ENCODE peak calls at places on chromosomes 7 and 10, in four cellular contexts. N is tibial artery, T is astrocyte of the spinal cord, C is fibroblast of lung. J is an unnamed sample.

GRCh38 chr10:30435068-30435422 is 1.1 kb downstream of the MAP3K8 start:
- DNase-seq in C (peak), T (no peak), N (peak), J (no peak)

GRCh38 chr10:61164458-61165160 is 220.6 kb upstream of the RHOBTB1 start:
- DNase-seq in C (no peak), T (no peak), N (peak), J (no peak)

GRCh38 chr7:45082831-45083331 is 5.9 kb downstream of the NACAD start:
- DNase-seq in C (no peak), N (no peak), T (no peak), J (no peak)

GRCh38 chr10:132397671-132398565 is 918 bp downstream of the PWWP2B start:
- DNase-seq in C (peak), T (peak), N (no peak), J (peak)

GRCh38 chr7:48091506-48092433 is 2.7 kb downstream of the UPP1 start:
- DNase-seq in N (no peak), C (no peak), T (no peak), J (no peak)

GRCh38 chr7:15674586-15674985 is 11.9 kb downstream of the MEOX2 start:
- DNase-seq in N (no peak), T (no peak), C (no peak), J (no peak)

GRCh38 chr10:103458720-103459119 is at the start of gene CALHM1:
- DNase-seq in C (no peak), N (no peak), T (no peak), J (no peak)

GRCh38 chr10:85916999-85917573 is 449.5 kb downstream of the GRID1 start:
- DNase-seq in C (no peak), N (no peak), T (no peak), J (no peak)

GRCh38 chr7:20306499-20306946 is 24.2 kb upstream of the ITGB8 start:
- DNase-seq in C (peak), N (no peak), T (peak), J (no peak)

GRCh38 chr7:116431783-116432182 is 67.8 kb upstream of the CAV2 start:
- DNase-seq in C (no peak), T (no peak), N (no peak), J (no peak)

GRCh38 chr7:151120896-151121295 is 34.6 kb downstream of the AGAP3 start:
- DNase-seq in C (no peak), T (no peak), N (no peak), J (no peak)

GRCh38 chr10:128540806-128541739 is 414.9 kb upstream of the MKI67 start:
- DNase-seq in N (no peak), T (no peak), C (no peak), J (peak)

GRCh38 chr10:116723428-116724281 is 18.7 kb downstream of the HSPA12A start:
- DNase-seq in C (no peak), N (no peak), T (no peak), J (no peak)

GRCh38 chr10:550665-551460 is 138.6 kb downstream of the DIP2C start:
- DNase-seq in C (no peak), N (no peak), T (no peak), J (no peak)

GRCh38 chr7:134254311-134254710 is 62.4 kb downstream of the SLC35B4 start:
- DNase-seq in C (no peak), T (peak), N (no peak), J (no peak)
- TF ChIP-seq CTCF in C (peak), T (peak), N (no peak), J (no peak)

DNA sequence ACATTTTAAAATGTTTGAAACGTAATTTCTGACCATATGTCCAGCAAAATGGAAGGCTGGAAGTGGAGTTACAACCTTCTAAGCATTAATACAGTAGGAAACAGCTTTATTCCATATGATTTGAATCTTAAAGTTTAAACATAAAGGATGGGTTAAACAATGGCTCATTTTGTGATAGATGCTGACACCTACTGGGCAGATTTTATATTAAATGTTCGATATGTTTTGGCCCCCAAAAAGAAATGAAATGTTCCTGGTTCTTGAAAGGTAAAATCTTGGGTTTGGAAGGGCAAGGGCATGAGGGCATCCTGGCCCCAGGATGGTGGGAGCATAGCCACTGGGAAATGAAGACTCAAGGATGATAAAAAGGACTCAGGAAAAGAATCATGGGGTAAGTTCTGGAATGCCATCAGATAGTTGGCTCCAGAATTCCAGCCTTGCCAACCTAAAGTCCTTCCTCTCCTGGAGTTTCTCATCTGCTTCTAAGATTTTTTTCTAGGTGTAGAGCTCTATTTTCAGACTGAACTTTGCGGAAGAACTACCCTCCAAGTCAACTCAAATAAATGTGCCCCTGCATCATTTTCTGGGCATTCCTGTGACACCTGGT is 34.6 kb upstream of the SLC35G1 start:
- DNase-seq in N (no peak), T (peak), C (no peak), J (no peak)
- TF ChIP-seq CTCF in N (peak), T (peak), C (peak), J (peak)

GRCh38 chr10:126465771-126466170 is 77.5 kb upstream of the ADAM12 start:
- DNase-seq in C (no peak), T (no peak), N (no peak), J (no peak)
- TF ChIP-seq CTCF in C (peak), T (peak), N (no peak), J (no peak)

GRCh38 chr10:110544958-110545537 is 22.4 kb upstream of the SMC3 start:
- DNase-seq in N (no peak), T (peak), C (peak), J (no peak)

GRCh38 chr10:110534571-110534970 is 32.9 kb upstream of the SMC3 start:
- DNase-seq in N (no peak), T (no peak), C (no peak), J (no peak)

GRCh38 chr10:110535958-110536891 is 31.3 kb upstream of the SMC3 start:
- DNase-seq in C (peak), N (no peak), T (peak), J (no peak)

GRCh38 chr10:110540038-110540437 is 27.5 kb upstream of the SMC3 start:
- DNase-seq in N (no peak), C (no peak), T (no peak), J (no peak)
- TF ChIP-seq CTCF in N (no peak), C (no peak), T (no peak), J (no peak)

DNA sequence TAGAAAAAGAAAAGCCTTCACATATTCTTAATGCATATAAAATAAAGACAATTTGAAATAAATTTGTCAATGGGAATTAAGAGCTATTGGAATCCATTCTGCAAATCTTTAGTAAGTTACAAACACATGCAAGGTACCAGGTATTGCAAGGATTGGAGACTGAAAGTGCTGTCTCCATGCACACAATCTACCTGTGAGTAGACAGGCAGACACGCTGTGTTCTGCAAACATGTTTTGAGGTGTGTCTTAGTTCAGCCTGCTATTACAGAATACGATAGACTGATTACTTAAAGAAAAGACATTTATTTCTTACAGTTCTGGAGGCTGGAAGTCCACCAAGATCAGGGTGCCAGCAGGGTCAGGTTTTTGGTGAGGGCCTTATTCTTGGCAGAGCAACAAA is 10.0 kb downstream of the NMT2 start:
- DNase-seq in C (no peak), N (no peak), T (no peak), J (no peak)
- TF ChIP-seq CTCF in C (no peak), N (no peak), T (no peak), J (no peak)

DNA sequence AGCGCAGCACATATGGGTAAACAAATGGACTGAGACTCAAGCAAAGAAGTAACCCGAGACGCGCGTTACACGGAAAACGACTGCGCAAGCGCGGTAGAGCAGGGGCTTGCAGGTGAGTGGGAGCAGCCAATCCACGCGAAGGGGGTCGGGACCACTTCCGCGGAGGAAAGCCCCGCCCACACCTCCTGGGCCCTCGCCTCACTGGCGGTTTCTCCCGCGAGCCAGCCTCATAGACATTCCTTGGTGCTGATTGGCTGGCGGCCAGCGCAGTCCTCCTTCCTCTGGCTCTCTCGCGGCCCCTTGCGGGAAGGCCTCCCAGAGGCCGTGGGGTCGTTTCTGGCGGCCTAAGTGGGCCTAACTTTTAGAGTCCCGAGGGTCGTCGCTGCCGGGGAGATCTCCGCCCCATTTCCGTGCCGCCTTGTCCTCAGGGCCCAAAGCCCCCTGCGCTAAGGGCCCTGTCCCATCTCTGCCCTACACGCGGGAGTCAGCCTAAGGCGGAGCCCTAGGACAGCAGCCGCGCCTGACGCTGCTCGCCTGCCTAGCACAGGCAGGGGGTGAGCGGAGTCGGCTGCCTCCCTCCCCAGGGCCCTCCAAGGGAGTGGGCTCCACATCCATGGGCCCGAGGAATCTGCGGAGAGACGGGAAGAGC is 9.1 kb upstream of the FXYD4 start:
- DNase-seq in N (peak), T (peak), C (peak), J (peak)
- TF ChIP-seq CTCF in N (no peak), T (peak), C (no peak), J (no peak)

GRCh38 chr10:17872191-17873091 is 63.3 kb downstream of the MRC1 start:
- DNase-seq in N (no peak), C (peak), T (peak), J (no peak)
- TF ChIP-seq CTCF in N (no peak), C (peak), T (peak), J (no peak)

GRCh38 chr10:113706623-113707022 is 26.9 kb downstream of the CASP7 start:
- DNase-seq in T (no peak), N (no peak), C (no peak), J (no peak)

GRCh38 chr10:113704637-113705343 is 25.1 kb downstream of the CASP7 start:
- DNase-seq in C (peak), T (peak), N (no peak), J (peak)

GRCh38 chr10:113708640-113709039 is 28.9 kb downstream of the CASP7 start:
- DNase-seq in N (no peak), T (no peak), C (no peak), J (no peak)

GRCh38 chr10:113709221-113709838 is 29.6 kb downstream of the CASP7 start:
- DNase-seq in T (peak), C (peak), N (no peak), J (no peak)

GRCh38 chr10:113705344-113705878 is 25.7 kb downstream of the CASP7 start:
- DNase-seq in C (no peak), N (no peak), T (no peak), J (no peak)
- TF ChIP-seq CTCF in C (no peak), N (no peak), T (no peak), J (no peak)

GRCh38 chr7:40483630-40484029 is 348.8 kb downstream of the SUGCT start:
- DNase-seq in C (no peak), N (no peak), T (no peak), J (no peak)
- TF ChIP-seq CTCF in C (peak), N (peak), T (no peak), J (no peak)

J was measured in glutamatergic neuron.